ENCODE peak calls at places on chromosome 18, in nine cellular contexts. C is tibial artery, M is fibroblast of the aortic adventitia, Z is lower leg skin, X is GM12864, E is astrocyte of the spinal cord, V is ascending aorta, F is breast epithelium, W is stomach. I is an unnamed sample.

GRCh38 chr18:75208055-75208835 is 694 bp downstream of the PTGR3 start:
- DNase-seq in X (no peak), C (peak), F (no peak), M (peak), W (peak), V (peak), E (peak), Z (peak), I (no peak)

GRCh38 chr18:61748024-61748423 is 144.8 kb downstream of the RNF152 start:
- DNase-seq in F (no peak), M (no peak), C (no peak), X (no peak), Z (no peak), W (no peak), E (no peak), V (no peak), I (no peak)

GRCh38 chr18:50161806-50162205 is 33.1 kb downstream of the MYO5B start:
- DNase-seq in E (no peak), Z (no peak), C (no peak), X (no peak), F (no peak), M (peak), W (no peak), V (no peak), I (no peak)

GRCh38 chr18:36662000-36662399 is 166.8 kb downstream of the TPGS2 start:
- DNase-seq in V (no peak), X (no peak), M (peak), C (no peak), Z (no peak), F (no peak), W (no peak), E (no peak), I (no peak)

GRCh38 chr18:63850010-63850409 is 37.5 kb upstream of the SERPINB2 start:
- DNase-seq in Z (peak), C (no peak), X (no peak), M (peak), V (no peak), E (no peak), F (no peak), W (no peak), I (no peak)

GRCh38 chr18:49662506-49662905 is 100.6 kb downstream of the LIPG start:
- DNase-seq in E (no peak), M (no peak), Z (no peak), F (no peak), W (no peak), C (no peak), X (no peak), V (no peak), I (no peak)

GRCh38 chr18:48050176-48050575 is 119.7 kb upstream of the SMAD2 start:
- DNase-seq in X (no peak), M (no peak), F (no peak), Z (no peak), W (peak), V (no peak), E (no peak), C (no peak), I (no peak)

GRCh38 chr18:50306944-50307343 is 19.5 kb upstream of the CXXC1 start:
- DNase-seq in W (peak), E (peak), Z (no peak), C (no peak), X (no peak), V (no peak), M (peak), F (no peak), I (no peak)

GRCh38 chr18:63157293-63158011 is 162.1 kb downstream of the BCL2 start:
- DNase-seq in V (no peak), F (no peak), W (no peak), Z (no peak), X (no peak), E (no peak), C (no peak), M (no peak), I (no peak)

GRCh38 chr18:48940854-48941531 is 9.8 kb downstream of the SMAD7 start:
- DNase-seq in F (no peak), Z (no peak), V (no peak), W (no peak), E (no peak), M (no peak), X (no peak), C (no peak), I (no peak)

GRCh38 chr18:48203961-48204666 is 205.1 kb downstream of the ZBTB7C start:
- DNase-seq in Z (peak), E (no peak), F (no peak), W (peak), V (peak), M (no peak), C (no peak), X (no peak), I (no peak)

GRCh38 chr18:68557183-68557582 is 157.7 kb downstream of the TMX3 start:
- DNase-seq in X (no peak), V (no peak), M (no peak), E (no peak), W (no peak), Z (no peak), F (no peak), C (no peak), I (no peak)

GRCh38 chr18:37299471-37300304 is 265.9 kb downstream of the CELF4 start:
- DNase-seq in X (no peak), W (peak), Z (peak), F (peak), V (peak), M (peak), E (peak), C (peak), I (peak)

GRCh38 chr18:21115519-21116411 is 4.2 kb upstream of the ROCK1 start:
- DNase-seq in X (no peak), E (peak), V (no peak), W (no peak), C (no peak), Z (no peak), F (no peak), M (peak), I (no peak)

GRCh38 chr18:63322908-63323634 is 3.5 kb upstream of the BCL2 start:
- DNase-seq in X (no peak), Z (no peak), E (peak), M (peak), V (peak), C (no peak), W (peak), F (no peak), I (no peak)

GRCh38 chr18:63994783-63995399 is 25.0 kb downstream of the SERPINB8 start:
- DNase-seq in M (peak), W (peak), Z (no peak), F (no peak), E (peak), C (no peak), X (no peak), V (peak), I (peak)

GRCh38 chr18:22683786-22684185 is 249.3 kb upstream of the RBBP8 start:
- DNase-seq in F (no peak), W (no peak), V (no peak), Z (no peak), X (no peak), E (no peak), C (no peak), M (no peak), I (no peak)

GRCh38 chr18:74571895-74572680 is 25.6 kb upstream of the ZNF407 start:
- DNase-seq in X (no peak), C (no peak), Z (no peak), F (no peak), M (no peak), V (no peak), E (no peak), W (no peak), I (no peak)

GRCh38 chr18:63132819-63133200 is 186.8 kb downstream of the BCL2 start:
- DNase-seq in X (no peak), F (peak), V (no peak), Z (peak), M (no peak), E (no peak), C (no peak), W (peak), I (no peak)

GRCh38 chr18:20963027-20963426 is 148.6 kb downstream of the ROCK1 start:
- DNase-seq in W (no peak), M (no peak), Z (no peak), F (no peak), E (no peak), C (no peak), X (no peak), V (no peak), I (no peak)

GRCh38 chr18:22999212-22999611 is 66.1 kb downstream of the RBBP8 start:
- DNase-seq in Z (no peak), W (no peak), X (no peak), E (peak), C (no peak), F (no peak), V (no peak), M (peak), I (no peak)

DNA sequence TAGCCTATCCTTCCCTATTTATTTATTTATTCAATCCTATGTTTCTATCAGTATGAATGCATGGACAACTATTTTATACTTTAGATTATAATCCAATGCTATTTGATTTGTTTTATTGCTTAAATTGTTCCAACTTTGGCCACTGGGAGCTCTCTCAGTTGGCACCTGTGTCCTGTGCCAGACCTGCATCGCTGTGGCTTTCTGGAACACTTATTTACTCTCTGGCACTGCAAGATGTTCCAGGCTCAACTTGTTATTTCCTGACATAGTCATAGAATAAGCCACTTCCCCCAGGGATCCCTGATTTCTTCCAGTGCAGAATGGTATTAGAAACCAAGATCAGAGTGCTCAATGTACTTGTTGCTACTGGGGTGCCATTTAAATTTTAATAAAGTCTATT is 5.8 kb downstream of the MC2R start:
- DNase-seq in X (no peak), Z (no peak), F (no peak), V (no peak), E (no peak), C (no peak), W (no peak), M (no peak), I (no peak)
- TF ChIP-seq CTCF in X (no peak), Z (no peak), F (no peak), V (no peak), E (no peak), C (no peak), W (no peak), M (no peak), I (no peak)

DNA sequence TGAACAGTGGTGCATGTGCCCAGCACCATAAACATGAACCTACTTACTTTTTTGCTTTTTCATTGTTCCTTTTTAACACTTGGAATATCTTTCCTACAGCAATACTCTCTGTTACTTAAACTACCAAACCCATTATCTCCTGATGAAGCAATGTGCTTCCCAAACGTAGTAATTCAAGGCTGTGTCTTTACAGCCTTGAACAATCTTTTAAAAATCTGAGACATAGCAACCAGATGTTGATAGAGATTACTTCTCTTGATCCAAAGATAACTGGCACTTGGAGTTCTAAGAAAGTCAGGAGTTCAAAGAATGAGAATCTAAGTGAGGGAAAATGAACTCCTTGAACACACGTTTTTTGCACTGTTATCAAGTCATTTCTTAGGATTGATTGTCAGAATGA is 40.4 kb downstream of the ATP8B1 start:
- DNase-seq in V (peak), W (no peak), X (no peak), C (no peak), F (no peak), Z (no peak), M (no peak), E (no peak), I (no peak)
- TF ChIP-seq CTCF in V (no peak), W (no peak), X (no peak), C (no peak), F (no peak), Z (no peak), M (no peak), E (no peak), I (no peak)

DNA sequence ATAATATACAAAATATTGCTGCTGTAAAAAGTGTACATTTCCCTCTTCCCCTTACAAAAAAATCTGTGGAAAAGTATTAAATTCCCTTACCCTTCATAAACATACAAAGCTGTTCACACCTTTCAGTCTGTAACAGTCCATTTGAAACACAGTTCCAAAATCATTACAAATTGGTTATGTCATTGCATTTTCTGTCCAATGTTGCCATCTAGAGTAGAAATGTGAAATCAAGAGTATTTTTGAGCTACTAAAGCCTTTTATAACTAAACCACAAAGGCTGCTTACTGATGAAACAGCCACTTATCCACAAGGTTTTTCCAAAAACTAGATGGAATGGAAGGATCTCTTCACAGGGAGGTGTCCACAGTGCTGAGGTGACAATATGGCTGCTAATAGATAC is 72.5 kb downstream of the SS18 start:
- DNase-seq in X (no peak), Z (no peak), E (no peak), M (no peak), V (no peak), C (no peak), F (no peak), W (no peak), I (no peak)
- TF ChIP-seq CTCF in X (peak), Z (no peak), E (no peak), M (no peak), V (no peak), C (no peak), F (no peak), W (no peak), I (no peak)

GRCh38 chr18:902179-902718 is 2.4 kb upstream of the ADCYAP1 start:
- DNase-seq in Z (peak), W (no peak), V (no peak), X (no peak), C (no peak), F (no peak), E (no peak), M (peak), I (no peak)
- TF ChIP-seq CTCF in Z (no peak), W (no peak), V (peak), X (no peak), C (no peak), F (no peak), E (peak), M (peak), I (no peak)

DNA sequence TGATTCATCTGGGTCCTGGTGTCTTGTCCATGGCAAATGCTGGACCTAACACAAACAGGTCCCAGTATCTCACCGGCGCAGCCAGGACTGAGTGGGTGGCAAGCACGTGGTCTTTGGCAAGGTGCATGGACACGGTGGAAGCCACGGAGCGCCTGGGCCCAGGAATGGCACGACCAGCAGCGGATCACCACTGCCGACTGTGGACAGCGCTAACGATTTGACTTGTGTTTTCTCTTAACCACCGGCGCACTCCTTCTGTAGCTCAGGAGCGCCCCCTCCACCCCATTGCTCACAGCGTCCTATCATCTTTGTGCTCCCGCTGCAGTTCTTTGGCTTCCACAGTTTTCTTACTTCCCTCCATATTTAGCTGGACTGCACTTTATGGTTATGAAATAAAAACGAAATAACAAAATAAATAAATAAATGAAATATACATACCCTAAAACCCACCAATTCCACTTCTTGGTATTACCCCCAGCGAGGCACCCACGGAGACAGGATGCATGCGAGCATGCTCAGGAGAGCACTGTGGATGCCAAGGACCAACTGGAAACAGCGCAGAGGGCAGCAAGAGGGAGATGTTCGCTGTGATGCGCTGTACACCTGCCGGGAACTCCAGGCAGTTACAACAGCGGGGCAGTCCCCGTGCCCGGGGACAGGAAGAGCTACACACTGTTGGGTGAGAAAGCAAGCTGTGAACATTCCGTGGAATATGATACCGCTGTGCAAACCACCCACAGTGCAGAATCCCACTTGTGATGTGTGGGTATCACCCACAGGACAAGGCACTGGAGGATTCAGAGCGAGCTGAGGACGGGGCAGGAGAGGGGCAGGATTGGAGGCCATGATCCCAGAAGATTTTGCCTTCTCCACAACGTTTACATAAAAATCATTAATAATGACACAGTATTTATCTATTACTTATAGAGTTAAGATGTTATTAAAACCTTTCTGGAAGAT is 7.0 kb upstream of the CIDEA start:
- DNase-seq in V (no peak), C (no peak), E (no peak), M (no peak), Z (peak), F (no peak), X (no peak), W (no peak), I (no peak)
- TF ChIP-seq CTCF in V (peak), C (no peak), E (peak), M (peak), Z (no peak), F (no peak), X (peak), W (no peak), I (no peak)

DNA sequence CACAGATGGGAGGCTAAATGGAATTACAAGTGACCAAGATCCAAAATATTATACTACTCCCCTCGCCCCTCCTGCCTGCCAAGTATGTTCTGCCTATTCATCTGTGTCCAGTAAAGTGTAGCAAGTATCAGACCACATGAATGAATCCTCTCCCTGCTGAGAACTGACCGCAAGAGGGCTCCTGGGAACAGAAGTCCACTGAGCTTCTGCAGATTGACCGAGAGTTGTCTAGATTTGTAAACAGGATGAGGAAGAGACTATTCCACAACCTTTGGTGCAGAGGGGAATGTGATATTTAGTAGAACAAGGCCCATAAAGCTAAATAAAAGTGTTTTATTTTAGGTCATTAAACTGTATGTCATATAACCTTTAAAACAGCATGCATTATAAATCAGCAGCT is 376.9 kb downstream of the DCC start:
- DNase-seq in C (no peak), X (no peak), W (no peak), F (no peak), V (no peak), M (no peak), E (peak), Z (no peak), I (no peak)
- TF ChIP-seq CTCF in C (peak), X (no peak), W (no peak), F (no peak), V (no peak), M (no peak), E (peak), Z (no peak), I (no peak)

GRCh38 chr18:72086421-72086820 is 457.7 kb downstream of the CBLN2 start:
- DNase-seq in V (no peak), F (no peak), M (peak), Z (no peak), W (no peak), E (peak), X (no peak), C (no peak), I (no peak)
- TF ChIP-seq CTCF in V (no peak), F (peak), M (peak), Z (no peak), W (no peak), E (peak), X (no peak), C (peak), I (no peak)

GRCh38 chr18:53153281-53153680 is 813.3 kb downstream of the DCC start:
- DNase-seq in X (no peak), Z (no peak), W (no peak), C (no peak), V (no peak), F (no peak), E (no peak), M (no peak), I (no peak)
- TF ChIP-seq CTCF in X (peak), Z (no peak), W (no peak), C (no peak), V (no peak), F (no peak), E (peak), M (no peak), I (no peak)

GRCh38 chr18:80154293-80154692 is 45.2 kb downstream of the ADNP2 start:
- DNase-seq in W (no peak), M (peak), V (no peak), Z (peak), E (no peak), C (no peak), X (peak), F (no peak), I (no peak)
- TF ChIP-seq CTCF in W (peak), M (peak), V (no peak), Z (no peak), E (peak), C (peak), X (peak), F (no peak), I (no peak)

DNA sequence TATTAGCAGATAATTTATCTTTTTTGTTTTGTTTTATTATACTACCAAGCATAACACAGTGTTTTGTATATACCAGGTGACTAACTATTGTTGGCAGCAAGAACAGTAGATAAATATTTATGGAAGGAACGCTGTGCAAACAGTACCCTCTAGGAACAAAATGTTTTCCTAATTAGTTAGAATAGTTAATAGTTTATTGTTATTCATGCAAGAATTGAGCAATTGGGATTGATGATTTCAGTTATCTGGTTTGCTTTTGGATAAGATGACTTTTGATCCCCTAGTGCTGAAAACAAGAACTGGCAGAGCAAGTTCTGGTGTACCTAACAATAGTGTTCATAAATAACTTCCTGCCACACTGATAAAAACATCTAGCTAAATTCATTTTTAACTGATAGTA is 323.3 kb downstream of the TGIF1 start:
- DNase-seq in W (no peak), Z (no peak), E (no peak), X (no peak), M (peak), V (no peak), F (no peak), C (no peak), I (no peak)
- TF ChIP-seq CTCF in W (peak), Z (no peak), E (no peak), X (no peak), M (peak), V (no peak), F (no peak), C (no peak), I (no peak)

I was measured in omental fat pad.